ENCODE peak calls at places on chromosomes 2 and 18, in five cellular contexts. C, J, Y, K and X are unnamed samples.

GRCh38 chr2:129431881-129432280 is 547.6 kb upstream of the RAB6C start:
- DNase-seq in C (no peak), J (no peak), Y (no peak), K (no peak), X (no peak)

GRCh38 chr2:202911513-202912341 is at the start of the genes CARF and WDR12:
- DNase-seq in C (peak; percentile 95), J (peak; percentile 82), Y (peak; percentile 92), K (peak; percentile 94), X (peak; percentile 89)

GRCh38 chr18:56240405-56240804 is 398.0 kb downstream of the TXNL1 start:
- DNase-seq in C (no peak), J (no peak), Y (no peak), K (no peak), X (no peak)

GRCh38 chr2:224027070-224027469 is 12.0 kb downstream of the SERPINE2 start:
- DNase-seq in C (no peak), J (no peak), Y (no peak), K (no peak), X (peak; percentile 86)

GRCh38 chr2:142531375-142531774 is 346.1 kb upstream of the KYNU start:
- DNase-seq in C (peak; percentile 13), J (no peak), Y (peak; percentile 1), K (no peak), X (no peak)

GRCh38 chr18:78890388-78890787 is 89.2 kb upstream of the SALL3 start:
- DNase-seq in C (no peak), J (no peak), Y (no peak), K (no peak), X (no peak)

GRCh38 chr2:118580107-118580506 is 267.3 kb downstream of the EN1 start:
- DNase-seq in C (no peak), J (no peak), Y (no peak), K (no peak), X (no peak)

GRCh38 chr2:88818381-88818780 is 126.9 kb downstream of the RPIA start:
- DNase-seq in C (no peak), J (no peak), Y (no peak), K (no peak), X (no peak)

GRCh38 chr2:96762529-96763253 is 2.0 kb downstream of the CNNM4 start:
- DNase-seq in C (no peak), J (no peak), Y (peak; percentile 31), K (no peak), X (peak; percentile 30)

GRCh38 chr18:42045346-42045745 is 90.3 kb downstream of the PIK3C3 start:
- DNase-seq in C (no peak), J (no peak), Y (no peak), K (peak; percentile 13), X (no peak)

GRCh38 chr2:238784671-238785527 is 63.0 kb upstream of the TWIST2 start:
- DNase-seq in C (peak; percentile 76), J (no peak), Y (peak; percentile 59), K (peak; percentile 48), X (peak; percentile 76)

GRCh38 chr2:225930687-225931086 is 531.2 kb downstream of the NYAP2 start:
- DNase-seq in C (no peak), J (no peak), Y (no peak), K (no peak), X (no peak)

GRCh38 chr2:225937625-225938024 is 538.1 kb downstream of the NYAP2 start:
- DNase-seq in C (no peak), J (no peak), Y (no peak), K (no peak), X (no peak)

DNA sequence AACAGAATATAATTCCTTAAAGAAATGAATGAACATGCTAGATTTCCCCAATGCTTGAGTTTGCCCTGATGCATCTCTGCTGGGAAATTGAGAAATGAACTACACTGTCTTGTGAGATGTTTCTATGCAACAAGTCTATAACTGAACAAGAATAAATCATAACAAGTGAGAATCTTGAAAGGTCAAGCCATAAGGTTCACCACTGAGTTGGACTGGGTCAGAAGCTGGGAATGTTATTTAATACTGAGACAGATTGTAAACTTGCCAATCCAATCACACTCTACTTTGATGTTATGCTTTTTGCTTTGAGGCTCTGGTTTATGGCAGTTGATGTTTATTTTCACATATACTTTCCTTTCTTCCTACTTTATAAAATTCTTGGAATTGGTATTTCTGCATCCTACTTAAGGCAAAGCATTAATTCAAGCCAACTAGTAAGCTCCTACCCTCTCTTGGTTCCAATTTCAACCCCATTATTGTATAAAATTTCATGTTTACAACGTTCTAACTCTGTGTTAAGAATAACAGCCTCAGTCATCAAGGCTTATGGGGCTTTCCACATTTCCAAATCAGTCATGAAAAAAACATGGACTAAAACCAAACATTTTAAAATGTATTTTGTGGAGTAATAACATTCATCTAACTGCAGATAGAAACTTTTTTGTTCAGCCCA is 533.4 kb downstream of the NYAP2 start:
- DNase-seq in C (no peak), J (no peak), Y (no peak), K (no peak), X (no peak)
- TF ChIP-seq ESRRA in C (no peak), J (no peak), Y (no peak), K (no peak), X (no peak)

GRCh38 chr2:50535971-50536759 is 495.8 kb downstream of the NRXN1 start:
- DNase-seq in C (peak; percentile 26), J (no peak), Y (peak; percentile 1), K (peak; percentile 6), X (no peak)
- TF ChIP-seq ESRRA in C (no peak), J (no peak), Y (no peak), K (no peak), X (no peak)

DNA sequence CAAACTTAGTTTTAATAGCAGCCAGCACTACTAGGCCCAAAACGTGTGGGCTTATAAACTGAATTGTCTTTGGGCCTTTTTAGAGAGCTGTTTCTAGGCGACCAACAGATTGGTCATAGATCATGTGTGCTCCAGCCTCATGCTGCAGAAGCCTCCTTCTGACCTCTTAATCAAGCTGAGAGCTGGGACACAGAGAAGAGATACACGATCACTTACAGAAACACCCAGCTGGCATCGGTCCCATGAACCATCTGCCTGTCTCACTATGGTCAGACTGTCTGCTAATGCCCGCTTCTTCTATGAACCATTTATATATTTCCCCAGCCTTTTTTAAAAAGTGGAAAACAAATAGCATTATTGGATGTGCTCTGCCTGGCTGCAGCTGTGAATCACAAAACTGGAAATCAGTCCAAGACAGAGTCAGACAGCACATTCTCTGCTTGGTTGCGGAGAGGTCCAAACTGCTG is 165.5 kb upstream of the SLC14A2 start:
- DNase-seq in C (no peak), J (no peak), Y (no peak), K (no peak), X (no peak)
- TF ChIP-seq ESRRA in C (no peak), J (no peak), Y (no peak), K (no peak), X (no peak)

DNA sequence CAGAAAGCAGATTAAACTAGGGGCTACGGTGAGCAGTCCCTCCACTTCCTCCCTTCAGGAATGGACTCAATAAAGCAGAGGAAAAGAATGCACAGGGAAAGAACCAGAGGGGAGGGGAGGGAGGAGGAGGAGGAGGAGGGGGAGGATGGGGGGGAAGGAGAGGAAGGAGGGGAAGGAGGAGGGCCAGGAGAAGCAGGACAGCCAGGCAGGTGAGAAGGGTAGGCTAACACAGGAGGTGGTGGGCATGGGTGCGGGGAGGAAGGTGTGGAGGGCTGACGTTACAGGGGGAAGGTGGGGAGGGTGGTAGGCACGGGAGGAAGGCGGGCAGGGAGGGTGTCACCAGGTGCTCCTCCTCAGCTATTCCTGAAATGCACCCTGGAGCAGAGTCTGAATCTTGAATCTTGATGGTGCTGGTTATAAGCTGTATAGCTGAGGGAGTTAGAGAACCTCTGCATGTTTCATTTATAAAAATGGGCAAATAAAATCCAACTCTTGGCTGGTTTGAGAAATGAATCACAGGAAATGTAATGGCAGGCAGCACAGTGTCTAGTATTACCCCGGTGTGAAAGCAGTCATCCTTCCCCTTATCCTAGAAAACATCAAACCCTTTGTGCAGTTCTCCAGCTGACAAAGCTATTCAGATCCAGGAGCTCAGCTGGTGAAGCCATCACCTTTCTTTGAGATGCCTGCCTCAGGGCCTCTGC is 3.4 kb downstream of the TMEM18 start:
- DNase-seq in C (no peak), J (no peak), Y (no peak), K (no peak), X (no peak)
- TF ChIP-seq ESRRA in C (no peak), J (no peak), Y (no peak), K (no peak), X (no peak)

GRCh38 chr2:11329759-11330158 is 14.7 kb downstream of the ROCK2 start:
- DNase-seq in C (no peak), J (no peak), Y (no peak), K (no peak), X (no peak)

GRCh38 chr2:11325961-11326691 is 18.3 kb downstream of the ROCK2 start:
- DNase-seq in C (no peak), J (no peak), Y (no peak), K (no peak), X (no peak)

GRCh38 chr2:11327871-11328270 is 16.6 kb downstream of the ROCK2 start:
- DNase-seq in C (no peak), J (no peak), Y (no peak), K (no peak), X (no peak)

GRCh38 chr2:11330457-11331142 is 13.8 kb downstream of the ROCK2 start:
- DNase-seq in C (no peak), J (no peak), Y (peak; percentile 47), K (no peak), X (no peak)

GRCh38 chr2:11326692-11327211 is 17.7 kb downstream of the ROCK2 start:
- DNase-seq in C (no peak), J (no peak), Y (no peak), K (no peak), X (no peak)
- TF ChIP-seq ESRRA in C (no peak), J (no peak), Y (no peak), K (no peak), X (no peak)